ENCODE peak calls at places on chromosome 10, in ten cellular contexts. One of them, this sample, is unnamed.

GRCh38 chr10:32149257-32149955 is 93.2 kb upstream of the KIF5B start:
- DNase-seq in PC-3: peak; percentile 15
- DNase-seq in left ventricle myocardium inferior: peak; percentile 56
- DNase-seq in body of pancreas: peak; percentile 64
- DNase-seq in OCI-LY7: no peak
- DNase-seq in K562: peak; percentile 36
- DNase-seq in brain microvascular endothelial cell: peak; percentile 95
- DNase-seq in tibial nerve: no peak
- DNase-seq in pancreas: no peak
- DNase-seq in uterus: peak; percentile 87
- DNase-seq in this sample: peak; percentile 84

GRCh38 chr10:29130190-29130673 is 158.6 kb upstream of the LYZL1 start:
- DNase-seq in K562: peak; percentile 34
- DNase-seq in OCI-LY7: peak; percentile 2
- DNase-seq in left ventricle myocardium inferior: no peak
- DNase-seq in brain microvascular endothelial cell: no peak
- DNase-seq in PC-3: peak; percentile 57
- DNase-seq in pancreas: no peak
- DNase-seq in uterus: no peak
- DNase-seq in body of pancreas: no peak
- DNase-seq in tibial nerve: no peak
- DNase-seq in this sample: no peak

GRCh38 chr10:44017483-44018145 is 367.3 kb downstream of the CXCL12 start:
- DNase-seq in uterus: no peak
- DNase-seq in OCI-LY7: no peak
- DNase-seq in brain microvascular endothelial cell: no peak
- DNase-seq in K562: no peak
- DNase-seq in tibial nerve: no peak
- DNase-seq in PC-3: peak; percentile 6
- DNase-seq in body of pancreas: no peak
- DNase-seq in pancreas: no peak
- DNase-seq in left ventricle myocardium inferior: no peak
- DNase-seq in this sample: no peak

GRCh38 chr10:90858489-90858968 is 690 bp upstream of the HTR7 start:
- DNase-seq in pancreas: no peak
- DNase-seq in PC-3: no peak
- DNase-seq in K562: no peak
- DNase-seq in brain microvascular endothelial cell: no peak
- DNase-seq in tibial nerve: no peak
- DNase-seq in uterus: no peak
- DNase-seq in body of pancreas: no peak
- DNase-seq in OCI-LY7: no peak
- DNase-seq in left ventricle myocardium inferior: no peak
- DNase-seq in this sample: no peak

GRCh38 chr10:4136121-4136520 is 351.1 kb upstream of the KLF6 start:
- DNase-seq in pancreas: no peak
- DNase-seq in tibial nerve: no peak
- DNase-seq in brain microvascular endothelial cell: no peak
- DNase-seq in uterus: no peak
- DNase-seq in body of pancreas: no peak
- DNase-seq in OCI-LY7: peak; percentile 32
- DNase-seq in K562: no peak
- DNase-seq in PC-3: no peak
- DNase-seq in left ventricle myocardium inferior: no peak
- DNase-seq in this sample: no peak

GRCh38 chr10:73060738-73061635 is 35.7 kb downstream of the P4HA1 start:
- DNase-seq in PC-3: peak; percentile 98
- DNase-seq in uterus: no peak
- DNase-seq in body of pancreas: no peak
- DNase-seq in pancreas: no peak
- DNase-seq in left ventricle myocardium inferior: no peak
- DNase-seq in tibial nerve: no peak
- DNase-seq in OCI-LY7: peak; percentile 48
- DNase-seq in K562: peak; percentile 43
- DNase-seq in brain microvascular endothelial cell: no peak
- DNase-seq in this sample: no peak

GRCh38 chr10:124708922-124709520 is 35.2 kb downstream of the FAM53B start:
- DNase-seq in body of pancreas: no peak
- DNase-seq in uterus: no peak
- DNase-seq in OCI-LY7: no peak
- DNase-seq in pancreas: no peak
- DNase-seq in K562: no peak
- DNase-seq in tibial nerve: no peak
- DNase-seq in brain microvascular endothelial cell: peak; percentile 32
- DNase-seq in left ventricle myocardium inferior: no peak
- DNase-seq in PC-3: no peak
- DNase-seq in this sample: no peak

GRCh38 chr10:132805599-132805998 is 19.7 kb upstream of the NKX6-2 start:
- DNase-seq in left ventricle myocardium inferior: no peak
- DNase-seq in pancreas: peak; percentile 61
- DNase-seq in K562: no peak
- DNase-seq in body of pancreas: no peak
- DNase-seq in OCI-LY7: no peak
- DNase-seq in PC-3: no peak
- DNase-seq in uterus: no peak
- DNase-seq in tibial nerve: no peak
- DNase-seq in brain microvascular endothelial cell: no peak
- DNase-seq in this sample: no peak

GRCh38 chr10:69065406-69066361 is 22.2 kb upstream of the SRGN start:
- DNase-seq in tibial nerve: no peak
- DNase-seq in body of pancreas: peak; percentile 20
- DNase-seq in PC-3: peak; percentile 59
- DNase-seq in left ventricle myocardium inferior: peak; percentile 55
- DNase-seq in OCI-LY7: no peak
- DNase-seq in K562: no peak
- DNase-seq in pancreas: no peak
- DNase-seq in uterus: no peak
- DNase-seq in brain microvascular endothelial cell: peak; percentile 86
- DNase-seq in this sample: peak; percentile 79

DNA sequence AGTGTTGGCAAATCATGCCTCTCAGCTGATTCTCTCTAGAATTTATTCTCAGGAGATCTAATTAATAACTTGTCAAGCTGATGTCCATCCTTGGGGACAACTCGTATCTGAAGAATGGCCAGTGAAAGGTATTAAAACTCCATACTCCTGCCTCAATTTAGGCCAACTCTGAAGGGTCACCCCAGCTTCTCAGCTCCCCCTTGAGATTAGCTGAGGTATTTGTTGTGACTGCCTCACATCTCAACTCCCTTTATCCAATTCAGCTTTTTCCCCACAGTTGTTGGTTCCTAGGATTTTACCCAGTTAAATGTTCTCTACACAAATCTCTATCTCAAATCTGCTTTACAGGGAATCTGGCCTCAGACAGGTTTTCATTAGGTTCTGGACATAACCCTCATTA is 182.4 kb downstream of the MALRD1 start:
- DNase-seq in PC-3: no peak
- DNase-seq in OCI-LY7: no peak
- DNase-seq in left ventricle myocardium inferior: no peak
- DNase-seq in tibial nerve: no peak
- DNase-seq in K562: no peak
- DNase-seq in pancreas: no peak
- DNase-seq in brain microvascular endothelial cell: no peak
- DNase-seq in body of pancreas: no peak
- DNase-seq in uterus: no peak
- DNase-seq in this sample: no peak
- TF ChIP-seq CTCF in PC-3: no peak
- TF ChIP-seq CTCF in OCI-LY7: no peak
- TF ChIP-seq CTCF in left ventricle myocardium inferior: no peak
- TF ChIP-seq CTCF in tibial nerve: no peak
- TF ChIP-seq CTCF in K562: no peak
- TF ChIP-seq CTCF in pancreas: no peak
- TF ChIP-seq CTCF in brain microvascular endothelial cell: no peak
- TF ChIP-seq CTCF in body of pancreas: no peak
- TF ChIP-seq CTCF in uterus: no peak
- TF ChIP-seq CTCF in this sample: no peak

GRCh38 chr10:95831515-95831914 is 75.6 kb downstream of the ENTPD1 start:
- DNase-seq in tibial nerve: no peak
- DNase-seq in uterus: no peak
- DNase-seq in pancreas: no peak
- DNase-seq in K562: no peak
- DNase-seq in body of pancreas: no peak
- DNase-seq in PC-3: no peak
- DNase-seq in OCI-LY7: no peak
- DNase-seq in brain microvascular endothelial cell: no peak
- DNase-seq in left ventricle myocardium inferior: no peak
- DNase-seq in this sample: no peak

GRCh38 chr10:95834375-95834774 is 73.4 kb upstream of the CC2D2B start:
- DNase-seq in OCI-LY7: no peak
- DNase-seq in uterus: no peak
- DNase-seq in tibial nerve: no peak
- DNase-seq in brain microvascular endothelial cell: no peak
- DNase-seq in left ventricle myocardium inferior: no peak
- DNase-seq in body of pancreas: no peak
- DNase-seq in K562: no peak
- DNase-seq in pancreas: no peak
- DNase-seq in PC-3: no peak
- DNase-seq in this sample: no peak

GRCh38 chr10:95831076-95831475 is 75.1 kb downstream of the ENTPD1 start:
- DNase-seq in K562: no peak
- DNase-seq in tibial nerve: no peak
- DNase-seq in left ventricle myocardium inferior: no peak
- DNase-seq in body of pancreas: no peak
- DNase-seq in uterus: no peak
- DNase-seq in OCI-LY7: no peak
- DNase-seq in brain microvascular endothelial cell: no peak
- DNase-seq in PC-3: no peak
- DNase-seq in pancreas: no peak
- DNase-seq in this sample: no peak

GRCh38 chr10:95832216-95833037 is 75.3 kb upstream of the CC2D2B start:
- DNase-seq in tibial nerve: no peak
- DNase-seq in left ventricle myocardium inferior: no peak
- DNase-seq in pancreas: no peak
- DNase-seq in uterus: no peak
- DNase-seq in OCI-LY7: peak; percentile 17
- DNase-seq in PC-3: no peak
- DNase-seq in brain microvascular endothelial cell: no peak
- DNase-seq in body of pancreas: no peak
- DNase-seq in K562: no peak
- DNase-seq in this sample: no peak

DNA sequence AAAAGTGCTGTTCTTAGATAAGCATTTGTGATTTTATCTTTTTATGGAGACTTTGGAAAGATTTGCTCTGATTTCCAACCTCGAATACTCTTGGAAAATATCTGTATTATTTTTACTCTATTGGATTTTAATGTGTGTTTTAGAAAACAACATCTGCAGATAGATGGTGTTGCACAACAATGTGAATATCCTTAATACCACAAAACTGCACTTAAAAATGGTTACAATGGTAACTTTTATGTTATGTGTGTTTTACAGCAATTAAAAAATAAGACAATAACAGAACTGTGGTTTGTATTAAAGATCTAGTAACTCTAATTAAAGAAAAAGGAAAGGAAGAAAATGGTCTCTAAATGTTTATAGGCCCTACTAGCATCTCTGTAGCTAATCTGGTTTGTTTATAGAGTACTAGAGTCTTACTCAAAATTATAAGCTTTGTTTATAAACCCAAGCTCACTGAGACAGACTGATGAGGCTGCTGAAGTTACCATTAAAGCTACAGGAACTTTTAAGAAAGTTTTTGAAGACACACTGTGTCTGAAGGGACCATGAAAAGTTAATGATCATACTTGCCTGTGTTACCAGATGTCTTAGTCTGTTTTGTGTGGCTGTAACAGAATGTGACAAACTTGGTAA is 74.6 kb upstream of the CC2D2B start:
- DNase-seq in pancreas: no peak
- DNase-seq in left ventricle myocardium inferior: no peak
- DNase-seq in tibial nerve: no peak
- DNase-seq in uterus: no peak
- DNase-seq in PC-3: no peak
- DNase-seq in body of pancreas: no peak
- DNase-seq in OCI-LY7: no peak
- DNase-seq in K562: no peak
- DNase-seq in brain microvascular endothelial cell: no peak
- DNase-seq in this sample: no peak
- H3K27ac ChIP-seq in pancreas: no peak overlapping the region
- H3K27ac ChIP-seq in left ventricle myocardium inferior: peak overlapping the region; percentile 54
- H3K27ac ChIP-seq in tibial nerve: no peak overlapping the region
- H3K27ac ChIP-seq in uterus: no peak overlapping the region
- H3K27ac ChIP-seq in PC-3: no peak overlapping the region
- H3K27ac ChIP-seq in body of pancreas: no peak overlapping the region
- H3K27ac ChIP-seq in OCI-LY7: no peak overlapping the region
- H3K27ac ChIP-seq in K562: no peak overlapping the region
- H3K27ac ChIP-seq in brain microvascular endothelial cell: no peak overlapping the region
- H3K27ac ChIP-seq in this sample: peak overlapping the region; percentile 70

GRCh38 chr10:42548254-42548653 is 90.1 kb downstream of the ZNF33B start:
- DNase-seq in brain microvascular endothelial cell: no peak
- DNase-seq in uterus: no peak
- DNase-seq in PC-3: no peak
- DNase-seq in tibial nerve: no peak
- DNase-seq in K562: no peak
- DNase-seq in pancreas: no peak
- DNase-seq in OCI-LY7: no peak
- DNase-seq in left ventricle myocardium inferior: no peak
- DNase-seq in body of pancreas: no peak
- DNase-seq in this sample: no peak

GRCh38 chr10:42552188-42553063 is 85.9 kb downstream of the ZNF33B start:
- DNase-seq in PC-3: peak; percentile 99
- DNase-seq in tibial nerve: peak; percentile 93
- DNase-seq in OCI-LY7: peak; percentile 97
- DNase-seq in pancreas: peak; percentile 98
- DNase-seq in body of pancreas: peak; percentile 97
- DNase-seq in brain microvascular endothelial cell: peak; percentile 98
- DNase-seq in left ventricle myocardium inferior: peak; percentile 95
- DNase-seq in uterus: peak; percentile 97
- DNase-seq in K562: peak; percentile 94
- DNase-seq in this sample: peak; percentile 97

GRCh38 chr10:42551582-42552187 is 86.7 kb downstream of the ZNF33B start:
- DNase-seq in brain microvascular endothelial cell: peak; percentile 1
- DNase-seq in OCI-LY7: no peak
- DNase-seq in left ventricle myocardium inferior: no peak
- DNase-seq in PC-3: no peak
- DNase-seq in body of pancreas: no peak
- DNase-seq in tibial nerve: no peak
- DNase-seq in uterus: no peak
- DNase-seq in pancreas: no peak
- DNase-seq in K562: no peak
- DNase-seq in this sample: peak; percentile 21

GRCh38 chr10:42553064-42553407 is 85.3 kb downstream of the ZNF33B start:
- DNase-seq in tibial nerve: no peak
- DNase-seq in OCI-LY7: no peak
- DNase-seq in K562: no peak
- DNase-seq in body of pancreas: peak; percentile 17
- DNase-seq in pancreas: no peak
- DNase-seq in brain microvascular endothelial cell: no peak
- DNase-seq in PC-3: no peak
- DNase-seq in uterus: no peak
- DNase-seq in left ventricle myocardium inferior: peak; percentile 23
- DNase-seq in this sample: no peak

GRCh38 chr10:42549851-42550250 is 88.5 kb downstream of the ZNF33B start:
- DNase-seq in uterus: no peak
- DNase-seq in tibial nerve: no peak
- DNase-seq in body of pancreas: no peak
- DNase-seq in PC-3: no peak
- DNase-seq in K562: no peak
- DNase-seq in brain microvascular endothelial cell: no peak
- DNase-seq in OCI-LY7: no peak
- DNase-seq in pancreas: no peak
- DNase-seq in left ventricle myocardium inferior: no peak
- DNase-seq in this sample: no peak
- H3K4me3 ChIP-seq in uterus: no peak overlapping the region
- H3K4me3 ChIP-seq in tibial nerve: no peak overlapping the region
- H3K4me3 ChIP-seq in body of pancreas: no peak overlapping the region
- H3K4me3 ChIP-seq in PC-3: peak overlapping the region; percentile 4
- H3K4me3 ChIP-seq in K562: no peak overlapping the region
- H3K4me3 ChIP-seq in brain microvascular endothelial cell: no peak overlapping the region
- H3K4me3 ChIP-seq in OCI-LY7: peak overlapping the region; percentile 89
- H3K4me3 ChIP-seq in pancreas: no peak overlapping the region
- H3K4me3 ChIP-seq in left ventricle myocardium inferior: no peak overlapping the region
- H3K4me3 ChIP-seq in this sample: no peak overlapping the region

GRCh38 chr10:52566471-52567246 is 205.9 kb downstream of the MBL2 start:
- DNase-seq in left ventricle myocardium inferior: no peak
- DNase-seq in body of pancreas: no peak
- DNase-seq in OCI-LY7: peak; percentile 10
- DNase-seq in K562: no peak
- DNase-seq in tibial nerve: no peak
- DNase-seq in PC-3: peak; percentile 98
- DNase-seq in uterus: no peak
- DNase-seq in pancreas: no peak
- DNase-seq in brain microvascular endothelial cell: peak; percentile 58
- DNase-seq in this sample: no peak
- TF ChIP-seq CTCF in left ventricle myocardium inferior: peak; percentile 29
- TF ChIP-seq CTCF in body of pancreas: peak; percentile 41
- TF ChIP-seq CTCF in OCI-LY7: peak; percentile 80
- TF ChIP-seq CTCF in K562: no peak
- TF ChIP-seq CTCF in tibial nerve: no peak
- TF ChIP-seq CTCF in PC-3: peak; percentile 100
- TF ChIP-seq CTCF in uterus: no peak
- TF ChIP-seq CTCF in pancreas: no peak
- TF ChIP-seq CTCF in brain microvascular endothelial cell: peak; percentile 54
- TF ChIP-seq CTCF in this sample: no peak